ENCODE peak calls at places on chromosomes 5 and 9, in ten cellular contexts. K is K562; I is fibroblast of lung; U is neural crest cell; H is mesothelial cell of epicardium; B is WTC11; R is neural progenitor cell; F is ovary; W is AG04449; D is CD4-positive, alpha-beta T cell. O is an unnamed sample.

GRCh38 chr5:137146402-137146889 is 352.7 kb downstream of the SPOCK1 start:
- DNase-seq in W (peak), R (no peak), D (no peak), B (no peak), I (peak), K (no peak), H (no peak), U (peak), F (peak), O (no peak)

GRCh38 chr5:73945505-73945904 is 319.5 kb downstream of the ARHGEF28 start:
- DNase-seq in H (no peak), D (no peak), R (peak), I (no peak), U (no peak), K (peak), F (no peak), W (no peak), B (peak), O (no peak)

GRCh38 chr5:60649288-60649917 is 50.6 kb downstream of the DEPDC1B start:
- DNase-seq in I (peak), D (no peak), B (no peak), H (no peak), K (peak), F (no peak), U (no peak), W (no peak), R (no peak), O (no peak)

GRCh38 chr5:79544136-79544535 is 30.2 kb upstream of the HOMER1 start:
- DNase-seq in K (no peak), U (no peak), B (no peak), W (no peak), I (no peak), H (no peak), D (no peak), F (no peak), R (no peak), O (no peak)

GRCh38 chr9:8012986-8013385 is 213.4 kb upstream of the DMAC1 start:
- DNase-seq in D (no peak), K (no peak), H (no peak), R (peak), I (no peak), F (no peak), B (no peak), W (no peak), U (no peak), O (no peak)

GRCh38 chr5:108461628-108462367 is 79.9 kb upstream of the FBXL17 start:
- DNase-seq in H (no peak), F (no peak), I (peak), W (peak), U (no peak), D (no peak), R (no peak), K (no peak), B (no peak), O (no peak)

GRCh38 chr5:72790188-72790587 is 26.3 kb upstream of the TNPO1 start:
- DNase-seq in W (no peak), U (no peak), B (no peak), D (no peak), F (no peak), H (no peak), I (peak), R (no peak), K (no peak), O (no peak)

GRCh38 chr9:133918123-133918813 is 73.9 kb downstream of the VAV2 start:
- DNase-seq in D (no peak), H (no peak), K (no peak), F (no peak), W (no peak), U (no peak), I (no peak), R (no peak), B (no peak), O (no peak)

GRCh38 chr5:39178171-39178570 is 41.2 kb downstream of the FYB1 start:
- DNase-seq in F (no peak), B (no peak), R (no peak), H (no peak), K (no peak), U (no peak), W (no peak), D (no peak), I (peak), O (no peak)

GRCh38 chr5:158154226-158155005 is 295.5 kb upstream of the CLINT1 start:
- DNase-seq in K (no peak), H (no peak), U (no peak), W (peak), I (peak), D (no peak), F (peak), R (no peak), B (no peak), O (no peak)

GRCh38 chr9:17462869-17463464 is 115.9 kb upstream of the SH3GL2 start:
- DNase-seq in K (peak), I (peak), R (peak), F (peak), D (no peak), H (no peak), W (peak), U (peak), B (peak), O (no peak)

GRCh38 chr9:98314381-98315066 is 59.1 kb upstream of the TBC1D2 start:
- DNase-seq in U (no peak), R (no peak), I (peak), D (no peak), K (no peak), H (no peak), B (no peak), W (no peak), F (no peak), O (no peak)

GRCh38 chr9:109471475-109471874 is 26.6 kb downstream of the PTPN3 start:
- DNase-seq in I (no peak), D (no peak), U (no peak), F (no peak), W (no peak), K (no peak), H (no peak), R (no peak), B (no peak), O (no peak)
- TF ChIP-seq CTCF in I (no peak), D (no peak), U (no peak), F (no peak), W (no peak), K (no peak), H (no peak), R (no peak), B (no peak), O (no peak)

DNA sequence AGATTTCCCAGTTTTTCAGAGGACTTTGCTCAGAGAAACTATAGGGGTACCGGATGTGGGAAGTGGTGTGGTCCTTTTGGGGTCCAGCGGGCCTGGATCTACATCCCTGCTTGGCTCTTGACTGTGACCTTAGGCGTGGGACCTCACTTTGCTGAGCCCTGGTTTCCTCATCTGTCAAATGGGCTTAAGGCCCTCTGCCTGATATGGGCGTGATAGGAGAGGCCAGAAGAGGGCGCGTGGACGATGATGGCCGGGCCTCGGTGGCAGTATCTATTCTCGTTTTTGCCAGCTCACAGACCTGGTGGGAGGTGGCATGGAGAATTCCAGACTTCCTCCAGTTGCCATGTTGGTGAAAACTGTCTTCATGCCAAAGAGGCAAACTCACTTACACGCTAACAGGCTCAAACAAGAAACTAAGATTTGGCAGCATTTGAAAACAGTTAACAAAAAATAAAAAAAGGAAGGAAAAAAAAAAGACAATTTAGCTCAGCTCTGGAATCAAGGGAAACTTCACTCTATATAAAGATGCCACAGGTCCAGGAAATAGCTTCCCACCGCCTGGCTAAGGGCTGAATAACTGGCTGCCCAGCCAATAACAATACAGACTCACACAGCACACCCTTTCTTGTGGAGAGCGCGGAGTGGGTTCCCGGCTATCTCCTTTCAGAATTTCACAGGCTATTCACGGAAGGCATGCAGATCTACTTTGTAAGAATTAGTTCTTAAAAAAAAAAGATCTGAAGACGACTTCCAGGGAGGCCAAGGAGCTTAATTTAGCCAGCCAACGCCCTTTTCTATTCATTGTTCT is 1.7 kb downstream of the SH3PXD2B start:
- DNase-seq in K (no peak), R (peak), W (no peak), U (no peak), D (no peak), I (peak), H (no peak), B (no peak), F (peak), O (no peak)
- TF ChIP-seq CTCF in K (peak), R (no peak), W (no peak), U (no peak), D (no peak), I (no peak), H (no peak), B (no peak), F (no peak), O (no peak)

GRCh38 chr5:173721259-173722232 is 105.1 kb upstream of the BOD1 start:
- DNase-seq in R (no peak), I (no peak), D (no peak), K (no peak), U (no peak), F (no peak), W (no peak), H (no peak), B (no peak), O (no peak)
- TF ChIP-seq CTCF in R (peak), I (no peak), D (no peak), K (no peak), U (peak), F (no peak), W (no peak), H (no peak), B (no peak), O (peak)

GRCh38 chr9:76883341-76883740 is 22.6 kb downstream of the PRUNE2 start:
- DNase-seq in D (no peak), W (no peak), R (no peak), I (no peak), F (no peak), U (no peak), H (no peak), B (no peak), K (no peak), O (no peak)

GRCh38 chr9:76887951-76888350 is 18.0 kb downstream of the PRUNE2 start:
- DNase-seq in U (no peak), W (no peak), K (no peak), H (no peak), R (no peak), B (no peak), F (no peak), I (no peak), D (no peak), O (no peak)

GRCh38 chr9:76884823-76885222 is 21.1 kb downstream of the PRUNE2 start:
- DNase-seq in F (no peak), R (no peak), D (no peak), I (no peak), H (no peak), K (no peak), B (no peak), W (no peak), U (no peak), O (no peak)

GRCh38 chr9:76886318-76886717 is 19.6 kb downstream of the PRUNE2 start:
- DNase-seq in R (no peak), W (no peak), K (no peak), U (no peak), I (no peak), F (no peak), D (no peak), B (no peak), H (no peak), O (no peak)

DNA sequence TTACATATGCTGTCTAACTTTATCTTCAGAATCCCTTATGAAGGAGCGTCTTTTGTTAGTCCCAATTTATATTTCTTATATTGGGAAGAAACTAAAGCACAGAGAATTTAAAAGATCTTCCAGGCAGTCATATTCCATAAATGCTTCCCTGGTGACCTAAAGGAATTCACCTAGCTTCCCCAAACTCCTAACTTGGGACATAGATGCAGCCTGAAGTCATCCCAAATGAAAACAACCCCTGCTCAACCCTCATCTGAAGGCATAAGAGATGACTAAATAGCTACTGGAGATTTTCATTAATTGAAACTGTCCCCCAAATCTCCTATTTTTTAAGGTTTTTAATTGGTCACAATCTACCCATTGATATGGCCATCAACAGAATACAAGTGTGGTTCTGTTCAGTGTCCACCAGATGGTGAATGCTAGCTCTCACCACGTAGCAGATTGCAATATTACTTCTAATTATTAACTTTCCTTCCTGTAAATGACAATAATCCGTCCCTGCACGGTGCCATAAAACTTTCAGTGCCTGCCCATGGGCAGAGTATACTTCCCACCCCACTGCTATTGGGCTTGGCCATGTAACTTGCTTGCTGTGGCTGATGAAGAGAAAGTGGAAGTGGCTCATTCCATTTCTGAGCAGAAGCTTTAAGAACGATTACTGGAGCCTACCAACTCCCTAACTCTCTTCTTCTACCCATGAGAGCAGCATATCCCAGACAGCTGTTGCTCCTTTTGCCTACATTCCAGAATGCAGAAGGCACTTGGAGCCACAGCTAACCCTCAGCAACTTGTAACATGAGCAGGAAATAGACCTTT is 18.7 kb downstream of the PRUNE2 start:
- DNase-seq in R (no peak), D (no peak), B (no peak), I (no peak), K (no peak), F (no peak), H (no peak), U (no peak), W (no peak), O (no peak)
- TF ChIP-seq CTCF in R (no peak), D (no peak), B (no peak), I (no peak), K (no peak), F (no peak), H (no peak), U (peak), W (no peak), O (peak)

DNA sequence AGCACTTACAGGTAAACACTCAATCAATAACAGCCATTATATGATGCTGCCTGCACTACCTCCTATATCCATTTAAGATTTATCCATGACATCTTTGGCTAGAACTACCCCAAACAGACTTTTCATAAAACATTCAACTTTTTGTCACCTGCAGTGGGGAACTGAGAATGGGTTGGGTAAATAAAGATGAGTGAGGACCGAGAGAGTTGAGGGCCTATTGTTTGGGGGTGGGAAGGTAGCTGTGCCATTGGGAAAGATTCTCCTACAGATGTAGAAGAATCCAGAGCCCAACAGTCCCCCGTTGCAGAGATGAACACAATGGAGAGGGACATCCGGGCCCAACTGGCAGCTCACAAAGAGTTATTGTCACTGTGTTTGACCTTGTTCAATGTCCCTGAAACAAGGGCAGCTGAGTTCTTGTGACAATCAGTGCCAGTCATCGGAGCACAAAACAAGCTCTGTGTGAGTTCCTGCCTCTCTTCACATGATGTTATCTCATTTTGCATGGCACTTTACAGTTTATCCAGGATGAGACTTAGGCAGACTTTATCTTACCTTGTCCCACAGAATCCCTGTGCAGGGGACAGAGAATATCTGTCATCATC is 11.5 kb upstream of the SLC31A2 start:
- DNase-seq in H (no peak), I (no peak), K (no peak), D (no peak), F (no peak), R (no peak), U (no peak), B (no peak), W (no peak), O (no peak)
- TF ChIP-seq CTCF in H (no peak), I (no peak), K (no peak), D (no peak), F (no peak), R (no peak), U (no peak), B (no peak), W (no peak), O (no peak)

GRCh38 chr5:44860267-44860666 is 51.5 kb downstream of the MRPS30 start:
- DNase-seq in B (no peak), R (no peak), U (no peak), W (no peak), H (no peak), F (no peak), I (no peak), D (no peak), K (no peak), O (no peak)

GRCh38 chr5:44868541-44868940 is 59.8 kb downstream of the MRPS30 start:
- DNase-seq in U (no peak), W (no peak), H (no peak), I (no peak), F (no peak), R (no peak), D (no peak), K (no peak), B (no peak), O (no peak)

GRCh38 chr5:44862808-44863207 is 54.1 kb downstream of the MRPS30 start:
- DNase-seq in K (no peak), F (no peak), D (no peak), I (peak), R (no peak), B (no peak), U (no peak), W (no peak), H (no peak), O (no peak)
- TF ChIP-seq CTCF in K (no peak), F (no peak), D (no peak), I (peak), R (peak), B (peak), U (peak), W (no peak), H (no peak), O (peak)

GRCh38 chr9:92982130-92982529 is 34.8 kb downstream of the FGD3 start:
- DNase-seq in U (no peak), B (no peak), R (no peak), W (no peak), I (no peak), D (no peak), K (no peak), H (no peak), F (no peak), O (no peak)
- TF ChIP-seq CTCF in U (no peak), B (no peak), R (no peak), W (no peak), I (no peak), D (no peak), K (no peak), H (no peak), F (no peak), O (no peak)

GRCh38 chr9:90141723-90142122 is 500.9 kb downstream of the DIRAS2 start:
- DNase-seq in W (no peak), K (peak), H (no peak), D (no peak), F (no peak), R (peak), I (peak), U (no peak), B (no peak), O (no peak)
- TF ChIP-seq CTCF in W (peak), K (peak), H (peak), D (peak), F (no peak), R (peak), I (peak), U (peak), B (peak), O (peak)

GRCh38 chr5:101806410-101806809 is 489.7 kb downstream of the SLCO4C1 start:
- DNase-seq in F (no peak), R (no peak), B (no peak), D (no peak), U (no peak), W (no peak), H (no peak), K (no peak), I (no peak), O (no peak)
- TF ChIP-seq CTCF in F (no peak), R (no peak), B (no peak), D (no peak), U (no peak), W (no peak), H (no peak), K (no peak), I (no peak), O (no peak)

GRCh38 chr9:37414503-37414943 is 8.0 kb upstream of the GRHPR start:
- DNase-seq in W (no peak), U (no peak), K (no peak), I (no peak), R (peak), D (no peak), B (no peak), H (no peak), F (no peak), O (no peak)
- TF ChIP-seq CTCF in W (no peak), U (no peak), K (no peak), I (no peak), R (no peak), D (no peak), B (no peak), H (no peak), F (no peak), O (no peak)